ENCODE peak calls at places on chromosomes 6 and 20, in seven cellular contexts. S, F, W, O, K, U and E are unnamed samples.

GRCh38 chr6:131954099-131954774 is 3.1 kb upstream of the CCN2 start:
- DNase-seq in S (no peak), F (no peak), W (peak; percentile 33), O (no peak), K (no peak), U (no peak), E (no peak)

GRCh38 chr6:7978736-7979135 is 68.1 kb upstream of the TXNDC5 start:
- DNase-seq in S (no peak), F (no peak), W (no peak), O (no peak), K (no peak), U (no peak), E (no peak)

GRCh38 chr6:26251354-26252081 is 113.5 kb upstream of the BTN3A2 start:
- DNase-seq in S (peak; percentile 53), F (no peak), W (peak; percentile 87), O (no peak), K (peak; percentile 49), U (peak; percentile 98), E (peak; percentile 80)

GRCh38 chr20:16082051-16082550 is 491.1 kb downstream of the KIF16B start:
- DNase-seq in S (no peak), F (no peak), W (no peak), O (no peak), K (no peak), U (no peak), E (no peak)

GRCh38 chr6:39225946-39226437 is 3.3 kb downstream of the KCNK5 start:
- DNase-seq in S (peak; percentile 7), F (peak; percentile 31), W (no peak), O (no peak), K (peak; percentile 56), U (no peak), E (no peak)

GRCh38 chr6:93252930-93253329 is 166.4 kb downstream of the EPHA7 start:
- DNase-seq in S (no peak), F (no peak), W (no peak), O (no peak), K (no peak), U (no peak), E (no peak)

GRCh38 chr6:160188773-160189172 is 67.2 kb downstream of the SLC22A1 start:
- DNase-seq in S (no peak), F (peak; percentile 73), W (peak; percentile 14), O (no peak), K (no peak), U (no peak), E (no peak)

GRCh38 chr6:63677282-63677681 is 41.7 kb downstream of the PHF3 start:
- DNase-seq in S (no peak), F (no peak), W (peak; percentile 3), O (no peak), K (no peak), U (no peak), E (no peak)

GRCh38 chr6:100719883-100720682 is 161.0 kb downstream of the ASCC3 start:
- DNase-seq in S (no peak), F (no peak), W (peak; percentile 48), O (no peak), K (no peak), U (peak; percentile 27), E (peak; percentile 1)

GRCh38 chr6:41600499-41601247 is 37.6 kb upstream of the MDFI start:
- DNase-seq in S (no peak), F (no peak), W (no peak), O (no peak), K (no peak), U (no peak), E (no peak)

GRCh38 chr6:106767271-106767670 is 137.9 kb downstream of the QRSL1 start:
- DNase-seq in S (no peak), F (no peak), W (no peak), O (no peak), K (no peak), U (no peak), E (no peak)

GRCh38 chr6:37788259-37788658 is 31.3 kb upstream of the ZFAND3 start:
- DNase-seq in S (no peak), F (peak; percentile 58), W (no peak), O (no peak), K (no peak), U (no peak), E (no peak)

GRCh38 chr6:127864701-127865100 is 36.2 kb downstream of the THEMIS start:
- DNase-seq in S (no peak), F (no peak), W (no peak), O (no peak), K (no peak), U (no peak), E (no peak)

GRCh38 chr20:57705103-57705899 is 4.5 kb downstream of the PMEPA1 start:
- DNase-seq in S (no peak), F (no peak), W (no peak), O (no peak), K (no peak), U (no peak), E (no peak)

GRCh38 chr6:5401845-5402738 is 140.8 kb downstream of the FARS2 start:
- DNase-seq in S (no peak), F (peak; percentile 23), W (peak; percentile 32), O (no peak), K (no peak), U (peak; percentile 17), E (no peak)

GRCh38 chr6:142289687-142290086 is 12.1 kb upstream of the ADGRG6 start:
- DNase-seq in S (no peak), F (no peak), W (no peak), O (no peak), K (no peak), U (no peak), E (no peak)

GRCh38 chr20:48607544-48607865 is 220.3 kb downstream of the PREX1 start:
- DNase-seq in S (no peak), F (no peak), W (no peak), O (no peak), K (no peak), U (no peak), E (no peak)

GRCh38 chr20:32839982-32840285 is 18.8 kb upstream of the EFCAB8 start:
- DNase-seq in S (no peak), F (no peak), W (no peak), O (no peak), K (no peak), U (no peak), E (no peak)

GRCh38 chr6:8481727-8482126 is 46.4 kb upstream of the SLC35B3 start:
- DNase-seq in S (no peak), F (peak; percentile 3), W (peak; percentile 15), O (no peak), K (no peak), U (peak; percentile 72), E (peak; percentile 17)